ENCODE peak calls at places on chromosomes 13 and 19, in ten cellular contexts. Q is endothelial cell of umbilical vein; C is fibroblast of lung; T is IMR-90; L is mucosa of descending colon; K is colonic mucosa; R is CD8-positive, alpha-beta memory T cell; B is neural progenitor cell; V is upper lobe of left lung; Y is adrenal gland. U is an unnamed sample. For H3K9me3, the result is how much of the 10 kb centered on the place peaks cover.

GRCh38 chr13:45362939-45363338 is 22.0 kb upstream of the TPT1 start:
- DNase-seq in Q (no peak), C (no peak), T (no peak), L (no peak), K (no peak), R (no peak), B (peak), V (no peak), Y (no peak), U (no peak)

GRCh38 chr13:52980695-52981094 is 47.9 kb upstream of the OLFM4 start:
- DNase-seq in Q (no peak), C (no peak), T (no peak), L (no peak), K (no peak), R (no peak), B (no peak), V (no peak), Y (no peak), U (no peak)

GRCh38 chr19:17871878-17872250 is at the start of gene SLC5A5:
- DNase-seq in Q (no peak), C (no peak), T (no peak), L (no peak), K (no peak), R (no peak), B (peak), V (no peak), Y (no peak), U (no peak)

GRCh38 chr13:97261254-97262015 is 39.3 kb downstream of the MBNL2 start:
- DNase-seq in Q (no peak), C (no peak), T (no peak), L (no peak), K (no peak), R (peak), B (no peak), V (no peak), Y (peak), U (no peak)

GRCh38 chr19:15684828-15685227 is 11.9 kb downstream of the CYP4F12 start:
- DNase-seq in Q (no peak), C (no peak), T (no peak), L (no peak), K (no peak), R (no peak), B (no peak), V (no peak), Y (no peak), U (no peak)

GRCh38 chr19:33325920-33326319 is 23.6 kb upstream of the CEBPA start:
- DNase-seq in Q (no peak), C (peak), T (no peak), L (no peak), K (no peak), R (no peak), B (no peak), V (no peak), Y (no peak), U (no peak)

GRCh38 chr13:113887700-113888201 is 23.9 kb upstream of the GAS6 start:
- DNase-seq in Q (peak), C (peak), T (no peak), L (no peak), K (no peak), R (no peak), B (no peak), V (no peak), Y (no peak), U (no peak)

GRCh38 chr19:6362351-6362801 is 1.0 kb downstream of the CLPP start:
- DNase-seq in Q (no peak), C (peak), T (no peak), L (no peak), K (no peak), R (peak), B (no peak), V (no peak), Y (peak), U (no peak)

GRCh38 chr19:51159656-51160055 is 17.6 kb downstream of the SIGLEC7 start:
- DNase-seq in Q (no peak), C (no peak), T (no peak), L (no peak), K (no peak), R (no peak), B (no peak), V (no peak), Y (no peak), U (no peak)

GRCh38 chr13:32804673-32805260 is 211.5 kb upstream of the KL start:
- DNase-seq in Q (no peak), C (peak), T (peak), L (no peak), K (no peak), R (no peak), B (no peak), V (no peak), Y (no peak), U (no peak)

GRCh38 chr13:40644838-40645620 is 21.4 kb downstream of the FOXO1 start:
- DNase-seq in Q (no peak), C (no peak), T (no peak), L (no peak), K (no peak), R (no peak), B (peak), V (no peak), Y (no peak), U (no peak)

GRCh38 chr19:610071-610800 is 20.6 kb downstream of the HCN2 start:
- DNase-seq in Q (no peak), C (no peak), T (no peak), L (no peak), K (no peak), R (peak), B (no peak), V (no peak), Y (no peak), U (no peak)

GRCh38 chr19:49017666-49018351 is 918 bp upstream of the LHB start:
- DNase-seq in Q (peak), C (peak), T (peak), L (peak), K (peak), R (peak), B (peak), V (peak), Y (peak), U (peak)

GRCh38 chr19:30742539-30742938 is 370.4 kb downstream of the ZNF536 start:
- DNase-seq in Q (no peak), C (no peak), T (no peak), L (no peak), K (no peak), R (no peak), B (no peak), V (no peak), Y (no peak), U (no peak)

GRCh38 chr13:91240341-91240740 is 107.1 kb upstream of the MIR17HG start:
- DNase-seq in Q (no peak), C (no peak), T (no peak), L (no peak), K (no peak), R (no peak), B (no peak), V (no peak), Y (no peak), U (no peak)

GRCh38 chr13:111630411-111630810 is 310.0 kb downstream of the TEX29 start:
- DNase-seq in Q (no peak), C (no peak), T (no peak), L (no peak), K (no peak), R (no peak), B (peak), V (no peak), Y (no peak), U (no peak)

GRCh38 chr13:34587586-34587985 is 354.5 kb upstream of the NBEA start:
- DNase-seq in Q (no peak), C (no peak), T (no peak), L (no peak), K (no peak), R (no peak), B (no peak), V (no peak), Y (no peak), U (no peak)

GRCh38 chr13:32624441-32624840 is 38.2 kb downstream of the PDS5B start:
- DNase-seq in Q (no peak), C (no peak), T (peak), L (no peak), K (no peak), R (no peak), B (no peak), V (no peak), Y (no peak), U (no peak)

GRCh38 chr19:23054456-23054855 is 51.5 kb upstream of the ZNF728 start:
- DNase-seq in Q (no peak), C (no peak), T (no peak), L (no peak), K (no peak), R (no peak), B (no peak), V (no peak), Y (no peak), U (no peak)

GRCh38 chr19:23046743-23047142 is 43.8 kb upstream of the ZNF728 start:
- DNase-seq in Q (no peak), C (no peak), T (no peak), L (no peak), K (no peak), R (no peak), B (no peak), V (no peak), Y (no peak), U (no peak)

GRCh38 chr19:23052349-23052748 is 49.4 kb upstream of the ZNF728 start:
- DNase-seq in Q (no peak), C (no peak), T (no peak), L (no peak), K (no peak), R (no peak), B (no peak), V (no peak), Y (no peak), U (no peak)

DNA sequence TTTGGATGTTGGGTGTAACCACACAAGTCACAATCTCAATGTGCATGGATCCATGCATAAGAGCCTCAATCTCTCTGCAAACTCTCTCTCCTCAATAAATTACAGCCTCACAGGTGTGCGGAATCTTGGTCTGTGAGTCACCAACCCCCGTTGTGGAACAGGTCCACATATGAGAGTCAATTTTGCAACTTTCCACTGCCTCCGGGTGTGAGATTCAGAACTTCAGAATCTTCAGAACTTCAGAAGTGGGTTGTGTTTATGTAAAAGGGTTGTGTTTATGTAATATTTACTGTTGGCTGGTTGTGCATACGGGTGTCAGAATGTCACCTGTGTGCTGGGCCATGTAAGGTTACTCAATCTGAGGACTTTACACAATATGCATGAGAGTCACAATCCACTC is 46.3 kb upstream of the ZNF728 start:
- DNase-seq in Q (no peak), C (no peak), T (no peak), L (no peak), K (no peak), R (no peak), B (no peak), V (no peak), Y (no peak), U (no peak)
- H3K9me3 ChIP-seq in Q (under half), C (under half), T (under half), L (under half), K (under half), R (under half), B (under half), V (under half), Y (under half), U (under half)

DNA sequence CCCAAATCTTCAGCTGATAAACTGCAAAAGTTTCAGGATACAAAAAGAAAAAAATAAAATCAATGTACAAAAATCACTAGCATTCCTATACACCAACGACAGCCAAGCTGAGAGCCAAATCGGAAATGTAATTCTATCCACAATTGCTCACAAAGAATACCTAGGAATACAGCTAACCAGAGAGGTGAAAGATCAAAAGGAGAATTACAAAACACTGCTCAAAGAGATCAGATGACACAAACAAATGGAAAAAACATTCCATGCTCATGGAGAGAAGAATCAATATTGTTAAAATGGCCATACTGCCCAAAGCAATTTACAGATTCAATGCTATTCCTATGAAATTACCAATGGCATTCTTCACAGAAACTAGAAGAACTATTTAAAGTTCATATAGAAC is 29.5 kb downstream of the NLRP11 start:
- DNase-seq in Q (no peak), C (no peak), T (no peak), L (no peak), K (no peak), R (no peak), B (no peak), V (no peak), Y (no peak), U (no peak)
- H3K9me3 ChIP-seq in Q (under half), C (under half), T (under half), L (under half), K (under half), R (under half), B (under half), V (under half), Y (under half), U (under half)

DNA sequence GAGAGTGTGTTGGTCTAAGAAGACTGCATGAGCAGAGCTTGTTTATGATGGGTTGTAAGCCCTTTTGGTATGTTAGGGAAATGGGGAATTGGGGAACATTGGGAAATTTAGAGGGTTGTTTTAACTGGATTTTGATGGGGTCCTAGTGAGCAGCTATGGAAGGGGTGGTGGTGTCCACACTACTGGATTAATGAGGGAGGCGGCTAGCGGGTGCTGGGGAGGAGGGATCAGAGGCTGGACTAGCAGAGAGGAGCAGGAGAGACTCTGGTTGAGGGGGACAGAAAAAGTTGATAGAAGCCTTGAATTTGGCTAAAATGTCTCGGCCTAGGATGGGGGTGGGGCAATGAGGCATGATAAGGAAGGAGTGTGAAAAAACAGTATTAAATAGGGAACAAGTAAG is 1369.1 kb downstream of the UQCRFS1 start:
- DNase-seq in Q (no peak), C (no peak), T (no peak), L (no peak), K (no peak), R (no peak), B (no peak), V (no peak), Y (no peak), U (no peak)
- H3K9me3 ChIP-seq in Q (under half), C (under half), T (under half), L (half or more), K (under half), R (under half), B (under half), V (under half), Y (under half), U (under half)

GRCh38 chr19:22140356-22140755 is 56.4 kb downstream of the ZNF676 start:
- DNase-seq in Q (no peak), C (no peak), T (no peak), L (no peak), K (no peak), R (no peak), B (no peak), V (no peak), Y (no peak), U (no peak)

GRCh38 chr19:22137791-22138190 is 59.0 kb downstream of the ZNF676 start:
- DNase-seq in Q (no peak), C (no peak), T (no peak), L (no peak), K (no peak), R (no peak), B (no peak), V (no peak), Y (no peak), U (no peak)
- H3K9me3 ChIP-seq in Q (under half), C (under half), T (under half), L (half or more), K (under half), R (under half), B (under half), V (under half), Y (under half), U (under half)

DNA sequence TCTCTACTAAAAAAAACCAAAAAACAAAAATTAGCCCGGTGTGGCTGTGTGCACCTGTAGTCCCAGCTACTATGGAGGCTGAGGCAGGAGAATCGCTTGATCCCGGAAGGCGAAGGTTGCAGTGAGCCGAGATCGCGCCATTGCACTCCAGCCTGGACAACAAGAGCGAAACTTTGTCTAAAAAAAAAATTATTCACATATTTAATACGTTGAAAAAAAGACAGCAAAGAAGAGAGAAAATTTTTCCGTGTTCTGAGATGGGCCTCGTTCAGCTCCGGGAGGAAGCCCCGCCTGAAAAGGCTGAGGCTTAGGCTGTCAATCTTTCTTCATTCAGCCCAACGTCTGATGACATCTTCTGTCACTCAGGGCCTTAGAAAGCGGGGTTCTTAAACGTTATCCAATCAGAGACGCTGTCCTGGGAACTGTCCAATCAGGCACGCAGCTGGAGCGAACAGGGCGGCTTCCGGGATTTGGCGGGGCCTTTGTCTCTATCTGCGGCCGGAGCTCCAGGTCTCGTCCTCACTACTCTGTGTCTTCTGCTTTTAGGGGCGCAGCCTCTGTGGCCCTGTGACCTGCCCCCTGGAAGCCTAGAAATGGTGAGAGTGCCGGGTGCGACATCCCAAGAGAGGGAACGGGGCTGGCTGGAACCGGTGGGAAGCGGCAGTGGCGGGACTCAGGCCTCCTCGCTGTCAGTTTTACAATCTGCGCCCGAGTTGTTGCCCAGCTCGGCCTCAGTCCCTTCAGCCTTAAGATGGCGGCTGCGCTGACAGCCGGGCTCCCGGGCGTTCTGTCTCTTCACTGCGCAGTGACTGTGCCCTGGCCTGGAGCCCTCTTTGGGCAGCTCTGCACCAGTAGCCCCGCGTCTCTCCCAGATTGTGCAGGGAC is at the start of gene ZNF726:
- DNase-seq in Q (peak), C (peak), T (peak), L (peak), K (peak), R (peak), B (no peak), V (peak), Y (peak), U (peak)
- H3K9me3 ChIP-seq in Q (under half), C (under half), T (under half), L (under half), K (under half), R (under half), B (under half), V (under half), Y (under half), U (under half)

GRCh38 chr13:99932912-99933311 is 38.7 kb downstream of the ZIC5 start:
- DNase-seq in Q (no peak), C (no peak), T (no peak), L (no peak), K (no peak), R (no peak), B (no peak), V (no peak), Y (no peak), U (no peak)
- H3K9me3 ChIP-seq in Q (under half), C (under half), T (under half), L (under half), K (under half), R (under half), B (under half), V (under half), Y (under half), U (under half)